ENCODE peak calls at places on chromosomes 4 and X, in four cellular contexts. O is HEK293T, Q is K562, D is HepG2. W is an unnamed sample.

GRCh38 chr4:1298461-1298860 is 8.8 kb downstream of the MAEA start:
- DNase-seq in O (no peak), Q (no peak), D (no peak), W (no peak)

GRCh38 chrX:103157511-103158316 is 57.2 kb upstream of the BEX4 start:
- DNase-seq in O (peak; percentile 62), Q (peak; percentile 31), D (peak; percentile 6), W (no peak)

GRCh38 chr4:169251291-169252235 is 19.2 kb downstream of the SH3RF1 start:
- DNase-seq in O (no peak), Q (no peak), D (peak; percentile 82), W (no peak)

GRCh38 chr4:151029537-151029936 is 14.5 kb upstream of the LRBA start:
- DNase-seq in O (no peak), Q (no peak), D (no peak), W (no peak)

GRCh38 chrX:53421772-53422090 is 723 bp downstream of the SMC1A start:
- DNase-seq in O (no peak), Q (no peak), D (peak; percentile 19), W (no peak)

GRCh38 chr4:72326692-72327632 is 242.1 kb downstream of the ADAMTS3 start:
- DNase-seq in O (peak; percentile 36), Q (no peak), D (peak; percentile 33), W (no peak)

GRCh38 chrX:55778322-55778721 is 60.8 kb downstream of the RRAGB start:
- DNase-seq in O (no peak), Q (no peak), D (no peak), W (no peak)

GRCh38 chr4:158998624-158999023 is 104.3 kb upstream of the RAPGEF2 start:
- DNase-seq in O (peak; percentile 54), Q (no peak), D (no peak), W (no peak)

GRCh38 chr4:39304651-39305050 is 61.5 kb downstream of the RFC1 start:
- DNase-seq in O (no peak), Q (peak; percentile 19), D (no peak), W (no peak)

GRCh38 chr4:89275587-89275986 is 32.0 kb downstream of the GPRIN3 start:
- DNase-seq in O (no peak), Q (no peak), D (no peak), W (no peak)

GRCh38 chrX:83845397-83845796 is 15.5 kb upstream of the CYLC1 start:
- DNase-seq in O (peak; percentile 37), Q (peak; percentile 12), D (peak; percentile 18), W (no peak)

GRCh38 chr4:71202703-71203102 is 136.1 kb upstream of the SLC4A4 start:
- DNase-seq in O (no peak), Q (no peak), D (no peak), W (no peak)

GRCh38 chr4:41157009-41157408 is 57.3 kb downstream of the APBB2 start:
- DNase-seq in O (no peak), Q (no peak), D (no peak), W (no peak)

GRCh38 chr4:52880994-52881393 is 18.9 kb downstream of the RASL11B start:
- DNase-seq in O (no peak), Q (no peak), D (no peak), W (no peak)

GRCh38 chr4:59689149-59689548 is 1511.0 kb upstream of the ADGRL3 start:
- DNase-seq in O (no peak), Q (no peak), D (no peak), W (no peak)

GRCh38 chrX:40107291-40108083 is 9.7 kb upstream of the BCOR start:
- DNase-seq in O (peak; percentile 57), Q (no peak), D (no peak), W (no peak)

GRCh38 chr4:66307641-66308438 is 637.6 kb upstream of the EPHA5 start:
- DNase-seq in O (no peak), Q (no peak), D (no peak), W (no peak)

GRCh38 chr4:42248986-42249385 is 96.5 kb upstream of the BEND4 start:
- DNase-seq in O (no peak), Q (no peak), D (no peak), W (no peak)

GRCh38 chr4:38131371-38132139 is 171.4 kb downstream of the PTTG2 start:
- DNase-seq in O (no peak), Q (no peak), D (no peak), W (peak; percentile 58)

GRCh38 chrX:23817979-23818336 is 35.0 kb downstream of the SAT1 start:
- DNase-seq in O (no peak), Q (no peak), D (no peak), W (no peak)

GRCh38 chr4:7077371-7077770 is 9.5 kb upstream of the GRPEL1 start:
- DNase-seq in O (no peak), Q (no peak), D (no peak), W (no peak)

DNA sequence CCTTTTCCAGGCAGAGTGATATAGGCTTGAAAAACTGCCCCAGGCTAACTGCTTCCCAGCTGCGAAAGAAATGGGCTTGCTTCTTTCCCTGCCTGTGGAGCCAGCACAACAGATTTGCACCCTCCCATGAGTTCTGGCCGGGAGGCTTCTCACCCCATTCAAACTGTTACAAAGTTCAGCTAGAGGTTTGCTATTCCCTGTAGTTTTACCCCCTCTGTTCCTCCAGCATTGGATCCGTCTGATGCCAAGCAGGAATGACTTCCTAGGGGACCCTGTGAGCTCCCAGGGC is 87.6 kb upstream of the NDST4 start:
- DNase-seq in O (no peak), Q (no peak), D (no peak), W (no peak)
- TF ChIP-seq ELF4 in O (no peak), Q (no peak), D (no peak), W (no peak)

DNA sequence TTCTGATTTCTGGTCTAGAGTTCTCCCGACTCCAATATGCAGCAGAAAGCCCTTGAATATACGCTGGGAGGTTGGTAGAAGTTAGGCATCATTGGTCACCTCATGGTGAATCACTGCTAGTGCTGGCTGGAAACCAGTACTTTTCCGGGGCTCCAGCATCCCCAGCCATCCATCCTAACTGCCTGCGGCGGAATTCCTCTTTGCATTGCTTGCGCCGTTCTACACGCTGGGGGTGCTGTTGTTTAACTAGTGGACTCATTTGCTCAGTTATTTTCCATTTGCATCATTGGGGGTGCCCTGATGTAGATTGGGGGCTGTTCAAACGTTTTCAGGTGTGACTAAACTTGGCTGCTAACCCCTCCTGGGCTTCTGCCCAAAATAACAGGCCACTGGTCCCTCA is 23.3 kb upstream of the GPR50 start:
- DNase-seq in O (no peak), Q (no peak), D (peak; percentile 0), W (peak; percentile 63)
- TF ChIP-seq ELF4 in O (no peak), Q (no peak), D (no peak), W (no peak)

DNA sequence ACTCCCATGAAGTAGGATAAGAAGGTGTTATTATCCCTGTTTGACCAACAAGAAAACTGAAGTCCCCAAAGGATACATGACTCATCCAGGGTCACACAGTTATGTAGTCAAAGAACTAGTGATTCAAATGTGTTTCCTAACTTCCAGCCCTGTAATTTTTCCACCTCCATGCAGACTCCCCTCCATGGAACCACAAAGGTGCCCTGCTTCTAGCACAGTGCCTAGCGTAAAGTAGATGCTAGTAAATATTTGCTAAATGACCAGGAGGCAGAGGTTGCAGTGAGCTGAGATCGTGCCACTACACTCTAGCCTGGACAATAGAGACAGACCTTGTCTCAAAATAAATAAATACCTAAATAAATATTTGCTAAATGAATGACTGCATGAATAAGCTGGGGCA is 55.8 kb downstream of the FRMPD3 start:
- DNase-seq in O (no peak), Q (no peak), D (peak; percentile 1), W (no peak)
- TF ChIP-seq ELF4 in O (no peak), Q (no peak), D (no peak), W (no peak)

DNA sequence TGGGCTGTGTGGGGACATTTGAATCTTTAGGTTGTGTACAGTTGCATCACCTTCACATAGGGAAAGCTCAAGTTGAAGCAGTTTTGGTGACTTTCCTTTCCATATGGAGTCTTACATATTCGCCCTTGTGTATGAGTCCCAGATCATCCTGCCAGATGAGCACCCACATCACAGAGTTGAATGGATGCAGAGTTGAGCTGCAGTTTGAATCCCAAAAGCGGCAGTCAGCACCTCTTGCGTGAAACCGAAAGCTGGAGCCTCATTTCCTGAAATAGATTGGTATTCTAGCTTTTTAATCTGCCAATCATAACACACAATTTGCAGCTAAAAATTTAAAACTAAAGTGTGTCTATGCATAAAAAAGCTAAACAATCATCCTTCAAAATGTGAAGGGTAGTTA is 162.9 kb upstream of the DIPK2B start:
- DNase-seq in O (no peak), Q (no peak), D (no peak), W (no peak)
- TF ChIP-seq ELF4 in O (no peak), Q (no peak), D (no peak), W (no peak)

GRCh38 chrX:10617964-10618342 is 2.4 kb downstream of the MID1 start:
- DNase-seq in O (peak; percentile 33), Q (no peak), D (no peak), W (no peak)
- TF ChIP-seq ELF4 in O (no peak), Q (no peak), D (no peak), W (no peak)

GRCh38 chr4:57658188-57658587 is 548.0 kb upstream of the IGFBP7 start:
- DNase-seq in O (no peak), Q (no peak), D (no peak), W (no peak)

GRCh38 chr4:57658673-57659072 is 548.5 kb upstream of the IGFBP7 start:
- DNase-seq in O (no peak), Q (no peak), D (no peak), W (no peak)

DNA sequence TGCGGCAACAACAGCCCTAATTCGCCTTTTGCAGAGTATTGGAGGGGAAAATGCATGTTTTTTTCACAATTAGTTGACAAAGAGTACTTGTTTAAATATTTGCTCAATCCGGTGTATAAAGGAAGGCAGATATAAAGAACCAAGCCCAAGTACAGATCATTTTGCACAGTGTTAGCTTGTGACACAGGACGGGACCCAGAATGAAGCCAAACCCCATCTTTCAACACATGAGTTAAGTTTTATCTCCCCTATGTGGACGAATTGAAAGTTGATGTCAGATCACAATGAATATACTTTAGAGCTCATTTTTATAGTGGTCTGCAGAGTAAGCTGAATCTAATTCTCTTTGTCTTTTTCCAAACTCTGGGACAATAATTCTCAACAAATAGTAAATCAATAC is 551.5 kb upstream of the IGFBP7 start:
- DNase-seq in O (no peak), Q (no peak), D (no peak), W (no peak)
- TF ChIP-seq ELF4 in O (no peak), Q (no peak), D (no peak), W (no peak)

DNA sequence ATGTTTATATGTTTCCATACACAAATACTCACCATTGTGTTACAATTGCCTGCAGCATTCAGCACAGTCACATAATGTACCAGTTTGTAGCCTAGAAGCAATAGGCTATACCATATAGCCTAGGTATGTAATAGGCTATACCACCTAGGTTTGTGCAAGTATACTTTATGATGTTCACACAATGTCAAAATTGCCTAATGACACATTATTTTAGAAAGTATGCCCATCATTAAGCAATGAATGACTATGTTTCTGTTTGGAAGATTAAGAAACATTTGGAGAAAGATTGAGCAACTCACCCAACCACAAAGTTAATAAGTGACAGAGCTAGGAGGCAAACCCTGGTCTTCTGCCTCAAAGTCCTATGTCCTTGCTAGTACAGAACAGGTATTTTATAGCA is 96.8 kb upstream of the GRIA3 start:
- DNase-seq in O (no peak), Q (no peak), D (peak; percentile 81), W (no peak)
- TF ChIP-seq ELF4 in O (no peak), Q (no peak), D (no peak), W (no peak)